ENCODE peak calls at places on chromosomes 5 and 9, in five cellular contexts. One of them, this sample, is unnamed.

GRCh38 chr9:101533334-101534187 is at the start of gene RNF20:
- DNase-seq in transverse colon: peak
- DNase-seq in body of pancreas: peak
- DNase-seq in prostate gland: peak
- DNase-seq in tibial nerve: peak
- DNase-seq in this sample: peak

GRCh38 chr9:136103651-136104487 is 8.8 kb upstream of the NACC2 start:
- DNase-seq in transverse colon: peak
- DNase-seq in body of pancreas: no peak
- DNase-seq in prostate gland: no peak
- DNase-seq in tibial nerve: no peak
- DNase-seq in this sample: no peak

GRCh38 chr9:16247188-16247875 is 623.1 kb downstream of the BNC2 start:
- DNase-seq in transverse colon: no peak
- DNase-seq in body of pancreas: no peak
- DNase-seq in prostate gland: no peak
- DNase-seq in tibial nerve: no peak
- DNase-seq in this sample: no peak

GRCh38 chr5:94793113-94793815 is 174.8 kb downstream of the SLF1 start:
- DNase-seq in transverse colon: no peak
- DNase-seq in body of pancreas: no peak
- DNase-seq in prostate gland: no peak
- DNase-seq in tibial nerve: no peak
- DNase-seq in this sample: no peak

GRCh38 chr5:31157719-31158118 is 35.8 kb upstream of the CDH6 start:
- DNase-seq in transverse colon: no peak
- DNase-seq in body of pancreas: no peak
- DNase-seq in prostate gland: no peak
- DNase-seq in tibial nerve: no peak
- DNase-seq in this sample: no peak

GRCh38 chr9:134570151-134570621 is 71.4 kb upstream of the COL5A1 start:
- DNase-seq in transverse colon: no peak
- DNase-seq in body of pancreas: no peak
- DNase-seq in prostate gland: no peak
- DNase-seq in tibial nerve: no peak
- DNase-seq in this sample: no peak

GRCh38 chr9:89483592-89484474 is 14.1 kb downstream of the SEMA4D start:
- DNase-seq in transverse colon: peak
- DNase-seq in body of pancreas: no peak
- DNase-seq in prostate gland: no peak
- DNase-seq in tibial nerve: no peak
- DNase-seq in this sample: peak

GRCh38 chr5:84478603-84479002 is 93.9 kb upstream of the EDIL3 start:
- DNase-seq in transverse colon: no peak
- DNase-seq in body of pancreas: no peak
- DNase-seq in prostate gland: no peak
- DNase-seq in tibial nerve: no peak
- DNase-seq in this sample: no peak

GRCh38 chr9:87193925-87194380 is 246.6 kb upstream of the GAS1 start:
- DNase-seq in transverse colon: no peak
- DNase-seq in body of pancreas: no peak
- DNase-seq in prostate gland: no peak
- DNase-seq in tibial nerve: peak
- DNase-seq in this sample: no peak

GRCh38 chr9:113302792-113303418 is at the start of gene RNF183:
- DNase-seq in transverse colon: peak
- DNase-seq in body of pancreas: no peak
- DNase-seq in prostate gland: no peak
- DNase-seq in tibial nerve: no peak
- DNase-seq in this sample: no peak

GRCh38 chr9:130542457-130543228 is 36.7 kb upstream of the FUBP3 start:
- DNase-seq in transverse colon: no peak
- DNase-seq in body of pancreas: no peak
- DNase-seq in prostate gland: no peak
- DNase-seq in tibial nerve: no peak
- DNase-seq in this sample: peak

GRCh38 chr9:121684381-121685145 is 33.1 kb downstream of the DAB2IP start:
- DNase-seq in transverse colon: peak
- DNase-seq in body of pancreas: peak
- DNase-seq in prostate gland: no peak
- DNase-seq in tibial nerve: no peak
- DNase-seq in this sample: peak

DNA sequence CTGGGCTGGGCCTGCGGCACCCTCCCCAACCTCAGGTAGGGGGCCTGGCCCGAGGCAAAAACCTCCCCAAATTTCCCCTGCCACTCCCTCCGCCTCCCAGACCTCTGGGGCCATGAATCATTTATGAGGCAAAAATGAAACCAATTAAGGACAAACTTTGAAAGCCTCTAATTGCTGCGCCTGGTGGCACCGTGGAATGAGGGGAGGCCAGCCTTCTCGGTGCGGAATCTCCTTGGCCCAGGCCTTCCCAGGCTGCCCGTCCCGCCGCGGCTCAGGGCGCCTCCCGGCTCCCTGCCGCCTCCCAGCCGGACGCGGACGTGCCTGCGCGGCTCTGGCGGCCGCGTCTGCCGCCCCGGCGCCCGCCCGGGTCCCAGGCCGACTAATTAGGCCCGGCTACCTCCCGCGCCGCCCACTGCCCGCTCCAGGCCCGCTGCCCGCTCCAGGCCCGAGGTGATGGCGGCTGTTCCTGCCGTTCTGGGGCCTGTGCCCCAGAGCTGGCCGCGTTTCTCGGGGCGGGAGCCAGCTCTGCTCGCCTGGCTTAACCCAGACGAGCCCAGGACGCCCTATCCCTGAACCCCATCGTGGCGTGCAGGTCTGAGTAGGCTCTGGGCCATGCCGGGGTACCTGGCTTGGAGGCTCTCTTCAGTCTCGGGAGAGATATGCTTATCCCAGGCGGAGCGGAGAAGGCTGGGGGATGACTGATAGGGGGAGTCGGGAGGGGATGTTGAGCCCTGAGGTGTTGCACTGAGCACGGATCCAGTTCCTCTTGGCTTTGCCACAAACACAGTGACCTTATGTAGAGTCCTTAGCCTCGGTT is 20.1 kb downstream of the CXXC5 start:
- DNase-seq in transverse colon: no peak
- DNase-seq in body of pancreas: peak
- DNase-seq in prostate gland: no peak
- DNase-seq in tibial nerve: no peak
- DNase-seq in this sample: peak
- TF ChIP-seq POLR2A in transverse colon: no peak
- TF ChIP-seq POLR2A in body of pancreas: no peak
- TF ChIP-seq POLR2A in prostate gland: no peak
- TF ChIP-seq POLR2A in tibial nerve: peak
- TF ChIP-seq POLR2A in this sample: peak

DNA sequence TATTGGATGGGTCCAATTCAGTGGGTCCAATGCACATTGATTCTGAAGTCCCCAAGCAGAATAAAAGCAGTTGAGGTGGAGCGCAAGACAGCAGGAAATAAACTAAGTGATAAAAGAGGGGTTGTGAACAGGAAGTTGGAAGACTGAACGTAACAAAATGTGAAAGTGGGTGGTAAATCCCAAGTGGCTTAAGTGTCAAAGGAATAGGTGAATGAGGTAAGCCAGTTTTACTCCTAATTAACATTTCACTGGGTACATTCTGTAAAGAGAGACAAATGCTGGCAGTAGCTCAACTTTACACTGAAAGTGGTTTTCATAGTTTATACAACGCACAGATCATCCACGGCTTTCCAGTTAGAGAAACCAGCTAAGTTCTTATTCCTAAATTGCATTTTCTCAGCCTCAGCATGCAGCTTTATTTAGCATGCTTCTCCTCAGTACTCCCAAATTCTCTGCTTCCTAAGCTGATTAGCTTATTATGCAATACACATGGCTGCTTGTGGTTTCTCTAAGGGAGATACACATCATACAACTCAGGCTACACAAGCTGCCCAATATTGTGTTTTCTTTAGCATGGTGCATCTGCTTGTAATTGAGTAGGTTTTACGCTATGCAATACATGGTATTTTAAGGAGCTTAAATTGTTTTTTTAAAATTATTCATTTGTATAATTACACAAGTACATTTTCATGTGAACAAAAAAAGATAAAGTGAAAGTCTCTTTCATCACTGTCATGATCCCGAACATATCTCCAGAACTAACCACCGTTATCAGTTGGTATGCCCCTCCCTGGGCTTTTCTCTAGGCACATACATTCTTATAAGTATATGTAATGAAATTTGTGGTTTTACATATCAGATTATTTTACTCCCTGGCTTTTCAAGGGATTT is 34.2 kb upstream of the HSD17B4 start:
- DNase-seq in transverse colon: no peak
- DNase-seq in body of pancreas: no peak
- DNase-seq in prostate gland: no peak
- DNase-seq in tibial nerve: no peak
- DNase-seq in this sample: peak
- TF ChIP-seq POLR2A in transverse colon: no peak
- TF ChIP-seq POLR2A in body of pancreas: no peak
- TF ChIP-seq POLR2A in prostate gland: no peak
- TF ChIP-seq POLR2A in tibial nerve: no peak
- TF ChIP-seq POLR2A in this sample: no peak

GRCh38 chr5:34959323-34959722 is 30.0 kb downstream of the DNAJC21 start:
- DNase-seq in transverse colon: no peak
- DNase-seq in body of pancreas: no peak
- DNase-seq in prostate gland: no peak
- DNase-seq in tibial nerve: no peak
- DNase-seq in this sample: no peak
- TF ChIP-seq POLR2A in transverse colon: no peak
- TF ChIP-seq POLR2A in body of pancreas: no peak
- TF ChIP-seq POLR2A in prostate gland: no peak
- TF ChIP-seq POLR2A in tibial nerve: no peak
- TF ChIP-seq POLR2A in this sample: no peak

DNA sequence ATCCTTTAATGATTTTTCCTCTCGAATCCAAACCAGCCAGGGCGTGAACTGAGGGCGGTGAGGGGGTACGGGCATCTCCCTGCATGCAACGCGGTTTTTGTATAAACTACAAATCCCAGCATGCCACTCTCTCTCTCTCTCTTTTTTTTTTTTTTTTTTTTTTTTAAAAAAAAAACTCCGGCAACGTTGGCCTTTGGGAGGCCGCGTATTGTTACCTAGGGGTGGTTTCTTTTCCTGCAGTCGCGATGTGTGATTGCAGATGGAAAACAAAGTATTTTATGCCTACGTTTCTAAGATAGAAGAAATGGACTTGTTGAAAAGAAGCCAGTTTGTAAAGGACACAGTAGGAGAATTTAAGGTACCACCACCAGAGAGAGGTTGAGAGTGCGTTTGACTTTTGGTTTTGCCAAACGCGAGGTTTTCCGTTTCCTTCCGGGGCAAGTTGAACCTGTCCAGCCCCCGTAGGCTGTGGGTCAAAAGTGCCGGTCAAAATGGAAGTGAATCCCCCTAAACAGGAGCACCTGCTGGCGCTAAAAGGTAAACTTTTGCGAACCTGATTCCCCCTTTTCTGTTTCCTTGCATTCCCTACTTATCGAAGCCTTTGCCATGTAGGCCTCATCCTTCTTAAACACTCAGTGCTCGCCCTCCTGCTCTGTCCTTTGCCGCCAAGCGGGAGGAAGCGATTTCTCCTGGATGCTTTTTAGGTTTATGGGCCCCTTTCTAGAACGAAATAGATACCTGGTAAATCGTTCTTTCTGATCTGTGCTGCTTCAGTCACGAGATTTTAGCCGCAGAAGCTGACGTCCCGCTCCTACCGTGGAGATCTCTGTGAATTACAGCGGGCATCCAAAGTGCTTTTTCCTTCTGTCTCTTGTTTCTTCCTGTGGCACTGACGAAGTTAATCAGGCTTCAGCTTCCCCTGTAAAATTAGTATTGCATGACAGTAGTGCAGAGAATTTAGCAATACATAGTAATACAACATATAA is at the start of the genes SHLD3 and TRAPPC13:
- DNase-seq in transverse colon: peak
- DNase-seq in body of pancreas: peak
- DNase-seq in prostate gland: peak
- DNase-seq in tibial nerve: peak
- DNase-seq in this sample: peak
- TF ChIP-seq POLR2A in transverse colon: peak
- TF ChIP-seq POLR2A in body of pancreas: no peak
- TF ChIP-seq POLR2A in prostate gland: no peak
- TF ChIP-seq POLR2A in tibial nerve: no peak
- TF ChIP-seq POLR2A in this sample: peak

DNA sequence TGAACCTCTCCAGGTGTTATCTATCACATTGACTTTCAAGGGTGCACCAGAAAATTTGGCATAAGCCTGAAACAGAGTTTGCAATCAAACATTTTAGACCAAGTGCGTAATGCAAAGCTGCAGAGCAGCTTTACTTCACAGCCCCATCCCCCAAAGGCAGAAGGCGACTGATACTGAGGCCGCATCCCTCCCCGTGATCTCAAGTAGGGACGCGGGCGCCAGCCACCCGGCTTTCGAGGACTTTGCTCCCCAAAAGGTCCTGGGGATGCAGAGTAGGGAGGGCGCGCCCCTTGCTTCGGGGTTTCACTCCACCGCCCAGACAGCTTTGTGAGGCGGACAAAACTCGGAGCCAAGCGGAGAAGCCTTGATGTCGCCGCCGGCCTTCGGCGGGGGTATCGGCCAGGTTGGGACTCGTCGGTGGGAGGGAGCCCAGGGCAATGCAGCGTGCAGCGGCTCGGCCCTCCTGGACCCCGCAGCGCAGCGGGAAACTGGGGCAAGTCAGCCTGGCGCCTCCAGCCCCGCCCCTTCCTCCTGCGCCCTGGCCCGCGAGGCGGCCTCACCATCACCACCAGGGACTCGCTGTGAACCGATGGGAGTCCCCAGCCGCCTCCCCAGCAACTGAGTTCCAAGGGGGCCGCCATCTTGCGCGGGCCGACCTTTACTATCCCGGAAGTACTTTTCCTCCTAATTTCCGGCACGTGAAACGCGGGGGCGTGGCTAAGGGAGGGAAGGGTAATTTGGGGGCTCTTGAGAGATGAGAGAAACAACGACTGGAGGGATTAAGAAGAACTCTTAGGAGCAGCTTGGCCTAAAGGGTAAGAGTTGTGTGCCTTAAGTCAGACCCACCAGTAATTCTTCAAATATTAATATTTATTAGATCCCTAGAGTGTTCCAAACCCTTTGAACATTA is at the start of gene MTX3:
- DNase-seq in transverse colon: peak
- DNase-seq in body of pancreas: peak
- DNase-seq in prostate gland: peak
- DNase-seq in tibial nerve: peak
- DNase-seq in this sample: peak
- TF ChIP-seq POLR2A in transverse colon: peak
- TF ChIP-seq POLR2A in body of pancreas: no peak
- TF ChIP-seq POLR2A in prostate gland: no peak
- TF ChIP-seq POLR2A in tibial nerve: no peak
- TF ChIP-seq POLR2A in this sample: peak

GRCh38 chr5:43482490-43483064 is 1.1 kb downstream of the TMEM267 start:
- DNase-seq in transverse colon: no peak
- DNase-seq in body of pancreas: no peak
- DNase-seq in prostate gland: no peak
- DNase-seq in tibial nerve: no peak
- DNase-seq in this sample: peak

GRCh38 chr5:43486353-43486752 is 2.7 kb upstream of the TMEM267 start:
- DNase-seq in transverse colon: no peak
- DNase-seq in body of pancreas: no peak
- DNase-seq in prostate gland: no peak
- DNase-seq in tibial nerve: no peak
- DNase-seq in this sample: no peak

GRCh38 chr5:43485406-43485805 is 1.7 kb upstream of the TMEM267 start:
- DNase-seq in transverse colon: peak
- DNase-seq in body of pancreas: no peak
- DNase-seq in prostate gland: no peak
- DNase-seq in tibial nerve: no peak
- DNase-seq in this sample: no peak

GRCh38 chr5:43484049-43484849 is 584 bp upstream of the TMEM267 start:
- DNase-seq in transverse colon: peak
- DNase-seq in body of pancreas: peak
- DNase-seq in prostate gland: peak
- DNase-seq in tibial nerve: peak
- DNase-seq in this sample: peak

GRCh38 chr5:43483210-43484048 is at the start of gene TMEM267:
- DNase-seq in transverse colon: peak
- DNase-seq in body of pancreas: peak
- DNase-seq in prostate gland: peak
- DNase-seq in tibial nerve: peak
- DNase-seq in this sample: peak
- TF ChIP-seq POLR2A in transverse colon: peak
- TF ChIP-seq POLR2A in body of pancreas: peak
- TF ChIP-seq POLR2A in prostate gland: peak
- TF ChIP-seq POLR2A in tibial nerve: peak
- TF ChIP-seq POLR2A in this sample: peak